ENCODE peak calls at places on chromosomes 5 and 9, in five cellular contexts. L is CD4-positive, alpha-beta T cell; W is neural progenitor cell; R is left ventricle myocardium inferior; B is cardiac fibroblast. E is an unnamed sample.

GRCh38 chr5:113084402-113085083 is 107.9 kb downstream of the DCP2 start:
- DNase-seq in L (no peak), W (no peak), R (no peak), B (no peak), E (no peak)

GRCh38 chr5:67496051-67496450 is 299.5 kb upstream of the CD180 start:
- DNase-seq in L (no peak), W (no peak), R (no peak), B (no peak), E (no peak)

GRCh38 chr5:142246263-142246662 is 78.6 kb downstream of the SPRY4 start:
- DNase-seq in L (no peak), W (no peak), R (no peak), B (peak; percentile 53), E (peak; percentile 92)

GRCh38 chr5:20331826-20332225 is 343.8 kb upstream of the CDH18 start:
- DNase-seq in L (no peak), W (no peak), R (no peak), B (no peak), E (no peak)

GRCh38 chr9:99050292-99050911 is 54.5 kb upstream of the TGFBR1 start:
- DNase-seq in L (no peak), W (no peak), R (no peak), B (peak; percentile 37), E (no peak)

GRCh38 chr9:115494393-115494792 is 376.4 kb upstream of the TNC start:
- DNase-seq in L (no peak), W (no peak), R (no peak), B (peak; percentile 26), E (peak; percentile 19)

GRCh38 chr5:117454716-117455212 is 880.1 kb upstream of the SEMA6A start:
- DNase-seq in L (no peak), W (peak; percentile 26), R (peak; percentile 18), B (peak; percentile 20), E (no peak)

GRCh38 chr9:137506702-137507171 is 43.5 kb downstream of the PNPLA7 start:
- DNase-seq in L (no peak), W (no peak), R (no peak), B (peak; percentile 67), E (peak; percentile 11)

GRCh38 chr5:134100283-134101011 is 14.0 kb upstream of the TCF7 start:
- DNase-seq in L (peak; percentile 84), W (peak; percentile 18), R (no peak), B (peak; percentile 86), E (no peak)

GRCh38 chr9:5850735-5851122 is 17.8 kb upstream of the ERMP1 start:
- DNase-seq in L (no peak), W (no peak), R (no peak), B (no peak), E (no peak)

GRCh38 chr5:160938532-160938931 is 86.5 kb upstream of the ATP10B start:
- DNase-seq in L (no peak), W (no peak), R (no peak), B (peak; percentile 16), E (no peak)

GRCh38 chr5:170333161-170333909 is 35.8 kb upstream of the LCP2 start:
- DNase-seq in L (peak; percentile 58), W (peak; percentile 68), R (no peak), B (no peak), E (no peak)

GRCh38 chr9:82939451-82939850 is 123.5 kb downstream of the RASEF start:
- DNase-seq in L (no peak), W (no peak), R (no peak), B (peak; percentile 25), E (no peak)

E was measured in fibroblast of gingiva.